ENCODE peak calls at places on chromosomes 6 and 20, in five cellular contexts. P is suprapubic skin, V is spleen, S is breast epithelium, R is GM12892. Q is an unnamed sample.

GRCh38 chr20:24697411-24697810 is 228.0 kb downstream of the SYNDIG1 start:
- DNase-seq in R (no peak), P (peak), S (no peak), V (no peak), Q (no peak)

GRCh38 chr6:34005845-34006644 is 139.8 kb downstream of the GRM4 start:
- DNase-seq in V (peak), S (no peak), R (no peak), P (no peak), Q (no peak)

GRCh38 chr6:136921521-136921935 is 573 bp upstream of the SLC35D3 start:
- DNase-seq in S (no peak), V (no peak), P (no peak), R (no peak), Q (no peak)

GRCh38 chr6:140379919-140380318 is 1005.5 kb upstream of the CITED2 start:
- DNase-seq in P (no peak), R (no peak), V (no peak), S (no peak), Q (no peak)

GRCh38 chr20:50695144-50695872 is 4.0 kb upstream of the RIPOR3 start:
- DNase-seq in V (no peak), R (no peak), S (no peak), P (no peak), Q (no peak)

GRCh38 chr20:51536116-51537069 is 6.1 kb downstream of the NFATC2 start:
- DNase-seq in P (no peak), S (no peak), R (no peak), V (no peak), Q (no peak)

GRCh38 chr6:131059486-131059885 is 3.6 kb downstream of the EPB41L2 start:
- DNase-seq in S (no peak), V (no peak), R (no peak), P (no peak), Q (no peak)

GRCh38 chr6:111057074-111057752 is 30.1 kb upstream of the SLC16A10 start:
- DNase-seq in S (no peak), V (no peak), R (peak), P (no peak), Q (peak)

GRCh38 chr20:25624500-25624939 is 706 bp upstream of the NANP start:
- DNase-seq in V (no peak), R (no peak), P (no peak), S (peak), Q (no peak)

GRCh38 chr6:125154184-125155135 is 887 bp downstream of the TPD52L1 start:
- DNase-seq in S (peak), P (no peak), V (peak), R (peak), Q (no peak)

GRCh38 chr6:46772754-46773153 is 20.4 kb upstream of the MEP1A start:
- DNase-seq in V (no peak), S (no peak), R (no peak), P (no peak), Q (no peak)

GRCh38 chr6:165663736-165664552 is 903 bp upstream of the PDE10A start:
- DNase-seq in V (no peak), P (no peak), S (no peak), R (no peak), Q (no peak)

GRCh38 chr20:53981752-53982437 is 88.5 kb downstream of the BCAS1 start:
- DNase-seq in R (no peak), V (no peak), P (no peak), S (no peak), Q (no peak)

GRCh38 chr20:43508604-43509040 is 1.1 kb downstream of the L3MBTL1 start:
- DNase-seq in V (no peak), S (no peak), R (no peak), P (no peak), Q (no peak)

GRCh38 chr6:85561750-85562357 is 31.8 kb downstream of the SNX14 start:
- DNase-seq in R (no peak), V (no peak), S (no peak), P (no peak), Q (no peak)

GRCh38 chr6:138856654-138857053 is 60.8 kb downstream of the ECT2L start:
- DNase-seq in P (no peak), R (no peak), V (no peak), S (no peak), Q (no peak)

GRCh38 chr20:44750081-44750805 is 4.6 kb downstream of the KCNK15 start:
- DNase-seq in V (no peak), S (no peak), R (no peak), P (no peak), Q (no peak)

GRCh38 chr6:139313784-139314545 is 22.2 kb upstream of the TXLNB start:
- DNase-seq in P (no peak), S (no peak), V (no peak), R (no peak), Q (no peak)

GRCh38 chr6:79656134-79656533 is 25.0 kb downstream of the SH3BGRL2 start:
- DNase-seq in R (no peak), V (no peak), S (no peak), P (no peak), Q (no peak)

GRCh38 chr6:131949909-131950766 is 1.0 kb downstream of the CCN2 start:
- DNase-seq in P (peak), R (peak), S (peak), V (peak), Q (no peak)

GRCh38 chr6:161918154-161918553 is 644.3 kb upstream of the AGPAT4 start:
- DNase-seq in P (no peak), S (no peak), R (no peak), V (no peak), Q (no peak)

GRCh38 chr6:56156643-56157042 is 90.7 kb downstream of the COL21A1 start:
- DNase-seq in V (no peak), R (no peak), P (no peak), S (no peak), Q (peak)

GRCh38 chr20:39326050-39326449 is 363.9 kb downstream of the DHX35 start:
- DNase-seq in S (no peak), P (no peak), R (no peak), V (no peak), Q (no peak)

GRCh38 chr6:90458353-90459224 is 128.3 kb downstream of the MAP3K7 start:
- DNase-seq in V (no peak), S (no peak), R (no peak), P (no peak), Q (no peak)

GRCh38 chr6:139863964-139864363 is 489.5 kb upstream of the CITED2 start:
- DNase-seq in R (no peak), S (no peak), P (no peak), V (no peak), Q (no peak)

GRCh38 chr20:19301843-19302242 is 89.4 kb downstream of the SLC24A3 start:
- DNase-seq in R (no peak), S (no peak), P (no peak), V (no peak), Q (no peak)

GRCh38 chr6:98014791-98015201 is 731.8 kb upstream of the MMS22L start:
- DNase-seq in P (no peak), V (no peak), S (no peak), R (no peak), Q (no peak)

GRCh38 chr6:29627762-29628418 is 5.1 kb downstream of the GABBR1 start:
- DNase-seq in V (peak), P (peak), R (peak), S (no peak), Q (peak)
- TF ChIP-seq POLR2A in V (peak), P (no peak), R (no peak), S (peak), Q (peak)

DNA sequence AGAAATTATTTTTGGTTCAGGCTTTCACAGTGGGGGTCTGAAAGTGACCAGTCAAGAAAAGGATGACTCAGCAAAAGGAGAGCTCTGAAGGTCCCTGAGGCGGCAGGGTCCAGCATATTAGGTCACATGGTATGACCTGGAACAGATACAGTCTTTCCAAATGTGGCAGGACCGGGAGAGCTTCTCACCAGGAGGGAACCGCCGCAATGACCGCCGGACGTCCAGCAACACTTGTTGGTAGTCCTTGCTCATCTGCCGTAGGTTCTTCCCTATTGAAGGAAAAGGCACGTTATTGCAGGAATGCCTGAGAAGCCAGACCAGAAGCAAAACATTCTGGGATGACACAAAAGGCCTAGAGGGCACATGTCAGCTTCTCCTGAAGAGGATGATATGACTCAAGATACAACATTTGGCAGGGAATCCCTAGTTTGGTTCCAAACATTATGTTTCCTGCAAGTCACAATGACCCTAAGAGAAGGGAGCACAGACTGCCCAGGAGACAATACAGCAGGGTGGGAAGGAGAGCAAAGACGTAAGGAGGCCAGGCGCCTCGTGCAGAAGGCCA is 17.4 kb downstream of the TBC1D20 start:
- DNase-seq in P (no peak), S (no peak), R (no peak), V (no peak), Q (no peak)
- TF ChIP-seq POLR2A in P (no peak), S (no peak), R (no peak), V (no peak), Q (no peak)

GRCh38 chr6:107192739-107193296 is 77.5 kb upstream of the BEND3 start:
- DNase-seq in P (no peak), S (no peak), V (no peak), R (no peak), Q (no peak)
- TF ChIP-seq POLR2A in P (no peak), S (no peak), V (no peak), R (no peak), Q (no peak)

GRCh38 chr6:43623880-43624785 is 4.9 kb downstream of the GTPBP2 start:
- DNase-seq in P (peak), S (no peak), V (peak), R (no peak), Q (no peak)
- TF ChIP-seq POLR2A in P (no peak), S (no peak), V (no peak), R (no peak), Q (no peak)

GRCh38 chr6:40358473-40359460 is 228.4 kb downstream of the LRFN2 start:
- DNase-seq in P (peak), S (no peak), R (no peak), V (no peak), Q (no peak)
- TF ChIP-seq POLR2A in P (no peak), S (no peak), R (no peak), V (no peak), Q (no peak)

GRCh38 chr6:169653691-169654090 is 48.1 kb downstream of the WDR27 start:
- DNase-seq in R (no peak), V (no peak), P (no peak), S (no peak), Q (no peak)

GRCh38 chr6:169656626-169657610 is 44.9 kb downstream of the WDR27 start:
- DNase-seq in R (no peak), P (no peak), V (no peak), S (no peak), Q (no peak)

GRCh38 chr6:169652896-169653295 is 48.9 kb downstream of the WDR27 start:
- DNase-seq in R (no peak), P (no peak), V (no peak), S (no peak), Q (no peak)

GRCh38 chr6:169651498-169651897 is 50.3 kb downstream of the WDR27 start:
- DNase-seq in R (no peak), P (no peak), V (no peak), S (no peak), Q (no peak)

DNA sequence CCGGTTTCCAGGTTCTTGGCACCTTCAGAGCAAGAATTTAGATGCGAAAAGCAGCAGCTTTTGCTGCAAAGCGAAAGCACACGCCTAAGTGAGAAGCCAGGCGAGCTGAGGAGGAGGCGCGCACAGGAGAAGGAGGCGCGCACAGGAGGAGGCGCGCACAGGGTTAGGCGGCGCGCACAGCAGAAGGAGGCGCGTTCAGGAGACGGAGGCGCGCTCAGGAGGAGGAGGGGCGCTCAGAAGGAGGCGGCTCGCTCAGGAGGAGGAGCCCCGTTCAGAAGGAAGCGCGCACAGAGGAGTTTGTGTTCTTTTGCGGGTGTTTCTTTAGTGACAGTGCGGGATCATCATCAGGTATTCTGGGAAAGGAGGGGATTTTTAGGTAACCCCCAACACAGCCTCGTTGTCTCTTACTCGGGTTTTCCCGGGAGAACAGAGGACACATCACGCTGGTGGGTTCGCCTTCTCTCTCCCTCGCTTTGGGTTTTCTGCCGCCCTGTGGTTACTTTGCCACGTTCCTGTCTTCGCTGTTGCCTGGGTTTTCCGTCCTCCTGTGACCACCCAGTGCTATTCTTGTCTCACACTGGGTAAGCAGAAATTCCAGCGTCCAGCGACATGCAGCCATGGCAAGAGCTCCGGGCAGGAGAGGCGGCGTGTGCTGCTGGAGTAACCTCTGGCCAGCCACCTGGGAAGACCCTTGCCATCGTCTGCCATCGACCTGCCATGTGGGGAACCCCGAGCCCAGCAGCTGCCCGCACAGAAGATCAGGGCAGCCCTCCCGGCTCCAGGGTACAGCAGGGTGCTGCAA is 47.0 kb downstream of the WDR27 start:
- DNase-seq in S (peak), R (peak), V (peak), P (no peak), Q (peak)
- TF ChIP-seq POLR2A in S (no peak), R (no peak), V (no peak), P (no peak), Q (peak)